ENCODE peak calls at places on chromosome 6, in four cellular contexts. H is CD8-positive, alpha-beta T cell; L is tibial nerve; F is iPS DF 6.9. S is an unnamed sample.

GRCh38 chr6:78868124-78868523 is 773 bp downstream of the IRAK1BP1 start:
- DNase-seq in H (no peak), L (no peak), F (no peak), S (no peak)

GRCh38 chr6:50905297-50905696 is 86.6 kb downstream of the TFAP2B start:
- DNase-seq in H (no peak), L (no peak), F (no peak), S (no peak)

GRCh38 chr6:151723152-151723551 is 84.3 kb upstream of the ESR1 start:
- DNase-seq in H (no peak), L (no peak), F (no peak), S (no peak)

GRCh38 chr6:126195625-126196236 is 144.2 kb upstream of the CENPW start:
- DNase-seq in H (no peak), L (no peak), F (no peak), S (no peak)

GRCh38 chr6:134347141-134347540 is 29.2 kb upstream of the SGK1 start:
- DNase-seq in H (no peak), L (no peak), F (no peak), S (no peak)

GRCh38 chr6:105646391-105646867 is 243.5 kb upstream of the PREP start:
- DNase-seq in H (no peak), L (no peak), F (no peak), S (no peak)

GRCh38 chr6:108565091-108565766 is 4.5 kb downstream of the FOXO3 start:
- DNase-seq in H (no peak), L (no peak), F (no peak), S (no peak)

GRCh38 chr6:7267521-7268091 is 45.4 kb downstream of the SSR1 start:
- DNase-seq in H (no peak), L (peak), F (no peak), S (no peak)

GRCh38 chr6:170416959-170417606 is 110.5 kb downstream of the FAM120B start:
- DNase-seq in H (no peak), L (no peak), F (no peak), S (no peak)

GRCh38 chr6:68080074-68080473 is 555.0 kb upstream of the ADGRB3 start:
- DNase-seq in H (no peak), L (no peak), F (no peak), S (no peak)

GRCh38 chr6:11143394-11144371 is 32.2 kb upstream of the ERVFRD-1 start:
- DNase-seq in H (no peak), L (peak), F (no peak), S (peak)

GRCh38 chr6:814378-815347 is 121.7 kb upstream of the EXOC2 start:
- DNase-seq in H (no peak), L (no peak), F (no peak), S (no peak)

GRCh38 chr6:107187630-107188029 is 72.3 kb upstream of the BEND3 start:
- DNase-seq in H (no peak), L (no peak), F (no peak), S (no peak)

GRCh38 chr6:125003070-125003469 is 40.8 kb downstream of the RNF217 start:
- DNase-seq in H (no peak), L (no peak), F (no peak), S (no peak)

GRCh38 chr6:125004797-125005595 is 42.8 kb downstream of the RNF217 start:
- DNase-seq in H (no peak), L (no peak), F (no peak), S (no peak)

GRCh38 chr6:125004198-125004597 is 42.0 kb downstream of the RNF217 start:
- DNase-seq in H (no peak), L (no peak), F (no peak), S (no peak)

GRCh38 chr6:125001684-125002083 is 39.4 kb downstream of the RNF217 start:
- DNase-seq in H (no peak), L (no peak), F (no peak), S (no peak)

DNA sequence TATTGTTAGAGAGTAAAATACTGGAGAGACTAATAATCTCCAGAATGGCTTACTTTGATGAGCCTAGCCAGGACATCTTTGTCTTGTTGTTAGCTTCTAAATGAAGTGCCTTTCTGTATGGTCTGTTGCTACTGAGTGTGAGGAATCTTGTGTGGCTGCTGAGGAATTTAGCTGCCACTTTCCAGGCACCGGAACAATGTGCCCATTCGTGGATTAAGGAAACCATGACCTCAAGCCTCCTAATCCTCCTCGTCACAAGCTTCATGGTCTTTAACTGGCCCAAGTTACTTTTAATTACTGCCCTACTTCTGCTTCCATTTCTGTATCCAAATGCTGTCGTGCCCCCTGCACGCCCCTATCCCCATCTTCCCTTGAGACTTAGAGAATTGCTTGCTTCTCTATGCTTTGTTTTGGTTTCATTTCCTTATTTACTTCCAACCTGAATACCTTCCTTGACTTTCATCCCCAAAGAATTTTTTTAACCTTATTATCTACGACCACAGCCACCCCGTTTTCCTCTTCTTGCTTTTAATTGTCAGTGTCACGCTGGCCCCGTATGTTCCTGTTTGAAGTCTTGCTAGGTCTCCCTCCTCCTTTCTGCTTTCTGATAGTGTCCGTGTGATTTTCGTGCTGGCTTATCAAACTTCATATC is 40.0 kb downstream of the RNF217 start:
- DNase-seq in H (no peak), L (no peak), F (no peak), S (no peak)
- H3K4me3 ChIP-seq in H (no peak), L (peak), F (no peak), S (peak)

GRCh38 chr6:42185597-42185996 is 9.2 kb downstream of the GUCA1B start:
- DNase-seq in H (no peak), L (no peak), F (no peak), S (no peak)
- H3K4me3 ChIP-seq in H (no peak), L (no peak), F (no peak), S (no peak)

GRCh38 chr6:31356946-31357466 is at the start of gene HLA-B:
- DNase-seq in H (peak), L (peak), F (peak), S (peak)
- H3K4me3 ChIP-seq in H (peak), L (peak), F (peak), S (peak)

DNA sequence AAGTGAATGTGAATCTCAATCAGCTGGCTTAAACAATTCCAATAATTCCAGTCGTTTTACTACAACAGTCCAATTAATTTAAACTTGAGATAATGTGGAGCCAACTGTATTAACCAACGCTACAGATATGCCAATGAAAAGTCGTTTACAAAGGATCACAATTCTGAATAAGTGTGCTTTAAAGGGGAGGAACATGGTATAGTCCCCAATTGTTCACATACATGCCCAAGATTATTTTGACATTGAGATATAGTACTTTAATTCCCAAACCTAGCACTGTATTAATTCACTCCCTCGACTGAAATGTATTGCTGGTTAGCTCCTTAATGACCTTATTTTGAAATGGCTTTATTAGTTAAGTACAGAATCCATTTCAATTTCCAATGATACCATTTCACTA is 2.5 kb downstream of the AKIRIN2 start:
- DNase-seq in H (no peak), L (no peak), F (no peak), S (no peak)
- H3K4me3 ChIP-seq in H (peak), L (peak), F (peak), S (peak)